ENCODE peak calls at places on chromosomes 5 and 9, in six cellular contexts. One of them, this sample, is unnamed.

GRCh38 chr5:32711693-32712462 is 757 bp downstream of the NPR3 start:
- DNase-seq in NCI-H1930: peak
- DNase-seq in RWPE1: peak
- DNase-seq in HTR-8/SVneo: peak
- DNase-seq in activated naive CD4-positive, alpha-beta T cell treated with anti-CD3 and anti-CD28 coated beads, Interleukin-2, amount 50 U/mL, for 16 hours: no peak
- DNase-seq in HEK293T: no peak
- DNase-seq in this sample: peak

GRCh38 chr5:62155988-62156387 is 150.0 kb upstream of the KIF2A start:
- DNase-seq in NCI-H1930: no peak
- DNase-seq in RWPE1: no peak
- DNase-seq in HTR-8/SVneo: no peak
- DNase-seq in activated naive CD4-positive, alpha-beta T cell treated with anti-CD3 and anti-CD28 coated beads, Interleukin-2, amount 50 U/mL, for 16 hours: no peak
- DNase-seq in HEK293T: no peak
- DNase-seq in this sample: no peak

GRCh38 chr5:62587737-62588136 is 9.1 kb downstream of the LRRC70 start:
- DNase-seq in NCI-H1930: no peak
- DNase-seq in RWPE1: no peak
- DNase-seq in HTR-8/SVneo: no peak
- DNase-seq in activated naive CD4-positive, alpha-beta T cell treated with anti-CD3 and anti-CD28 coated beads, Interleukin-2, amount 50 U/mL, for 16 hours: no peak
- DNase-seq in HEK293T: no peak
- DNase-seq in this sample: no peak

GRCh38 chr5:93513298-93513697 is 67.7 kb downstream of the NR2F1-AS1 start:
- DNase-seq in NCI-H1930: no peak
- DNase-seq in RWPE1: no peak
- DNase-seq in HTR-8/SVneo: no peak
- DNase-seq in activated naive CD4-positive, alpha-beta T cell treated with anti-CD3 and anti-CD28 coated beads, Interleukin-2, amount 50 U/mL, for 16 hours: no peak
- DNase-seq in HEK293T: no peak
- DNase-seq in this sample: no peak

GRCh38 chr9:113614843-113615648 is 151.5 kb downstream of the RGS3 start:
- DNase-seq in NCI-H1930: no peak
- DNase-seq in RWPE1: no peak
- DNase-seq in HTR-8/SVneo: no peak
- DNase-seq in activated naive CD4-positive, alpha-beta T cell treated with anti-CD3 and anti-CD28 coated beads, Interleukin-2, amount 50 U/mL, for 16 hours: no peak
- DNase-seq in HEK293T: no peak
- DNase-seq in this sample: peak

GRCh38 chr9:38412751-38413150 is 11.5 kb downstream of the IGFBPL1 start:
- DNase-seq in NCI-H1930: no peak
- DNase-seq in RWPE1: no peak
- DNase-seq in HTR-8/SVneo: no peak
- DNase-seq in activated naive CD4-positive, alpha-beta T cell treated with anti-CD3 and anti-CD28 coated beads, Interleukin-2, amount 50 U/mL, for 16 hours: no peak
- DNase-seq in HEK293T: no peak
- DNase-seq in this sample: no peak

GRCh38 chr5:32259033-32259432 is 53.7 kb downstream of the MTMR12 start:
- DNase-seq in NCI-H1930: no peak
- DNase-seq in RWPE1: no peak
- DNase-seq in HTR-8/SVneo: no peak
- DNase-seq in activated naive CD4-positive, alpha-beta T cell treated with anti-CD3 and anti-CD28 coated beads, Interleukin-2, amount 50 U/mL, for 16 hours: no peak
- DNase-seq in HEK293T: no peak
- DNase-seq in this sample: no peak

GRCh38 chr5:140239939-140240700 is 62.8 kb downstream of the PFDN1 start:
- DNase-seq in NCI-H1930: peak
- DNase-seq in RWPE1: no peak
- DNase-seq in HTR-8/SVneo: peak
- DNase-seq in activated naive CD4-positive, alpha-beta T cell treated with anti-CD3 and anti-CD28 coated beads, Interleukin-2, amount 50 U/mL, for 16 hours: peak
- DNase-seq in HEK293T: peak
- DNase-seq in this sample: peak

GRCh38 chr9:7377489-7377888 is 422.1 kb downstream of the DMAC1 start:
- DNase-seq in NCI-H1930: no peak
- DNase-seq in RWPE1: no peak
- DNase-seq in HTR-8/SVneo: no peak
- DNase-seq in activated naive CD4-positive, alpha-beta T cell treated with anti-CD3 and anti-CD28 coated beads, Interleukin-2, amount 50 U/mL, for 16 hours: no peak
- DNase-seq in HEK293T: no peak
- DNase-seq in this sample: no peak

GRCh38 chr5:180595381-180596114 is 4.2 kb upstream of the SCGB3A1 start:
- DNase-seq in NCI-H1930: no peak
- DNase-seq in RWPE1: no peak
- DNase-seq in HTR-8/SVneo: no peak
- DNase-seq in activated naive CD4-positive, alpha-beta T cell treated with anti-CD3 and anti-CD28 coated beads, Interleukin-2, amount 50 U/mL, for 16 hours: no peak
- DNase-seq in HEK293T: peak
- DNase-seq in this sample: no peak

GRCh38 chr5:18745988-18746615 is 1111.8 kb downstream of the TAF11L14 start:
- DNase-seq in NCI-H1930: no peak
- DNase-seq in RWPE1: no peak
- DNase-seq in HTR-8/SVneo: peak
- DNase-seq in activated naive CD4-positive, alpha-beta T cell treated with anti-CD3 and anti-CD28 coated beads, Interleukin-2, amount 50 U/mL, for 16 hours: peak
- DNase-seq in HEK293T: no peak
- DNase-seq in this sample: no peak

GRCh38 chr5:112418412-112419049 is 546 bp downstream of the EPB41L4A start:
- DNase-seq in NCI-H1930: no peak
- DNase-seq in RWPE1: peak
- DNase-seq in HTR-8/SVneo: no peak
- DNase-seq in activated naive CD4-positive, alpha-beta T cell treated with anti-CD3 and anti-CD28 coated beads, Interleukin-2, amount 50 U/mL, for 16 hours: no peak
- DNase-seq in HEK293T: no peak
- DNase-seq in this sample: peak

GRCh38 chr5:178114325-178115135 is 1.2 kb downstream of the N4BP3 start:
- DNase-seq in NCI-H1930: no peak
- DNase-seq in RWPE1: no peak
- DNase-seq in HTR-8/SVneo: no peak
- DNase-seq in activated naive CD4-positive, alpha-beta T cell treated with anti-CD3 and anti-CD28 coated beads, Interleukin-2, amount 50 U/mL, for 16 hours: peak
- DNase-seq in HEK293T: no peak
- DNase-seq in this sample: no peak

GRCh38 chr5:116751684-116752083 is 177.1 kb upstream of the SEMA6A start:
- DNase-seq in NCI-H1930: no peak
- DNase-seq in RWPE1: no peak
- DNase-seq in HTR-8/SVneo: no peak
- DNase-seq in activated naive CD4-positive, alpha-beta T cell treated with anti-CD3 and anti-CD28 coated beads, Interleukin-2, amount 50 U/mL, for 16 hours: no peak
- DNase-seq in HEK293T: no peak
- DNase-seq in this sample: no peak

GRCh38 chr5:96790851-96791513 is 16.8 kb downstream of the ERAP1 start:
- DNase-seq in NCI-H1930: no peak
- DNase-seq in RWPE1: no peak
- DNase-seq in HTR-8/SVneo: no peak
- DNase-seq in activated naive CD4-positive, alpha-beta T cell treated with anti-CD3 and anti-CD28 coated beads, Interleukin-2, amount 50 U/mL, for 16 hours: no peak
- DNase-seq in HEK293T: no peak
- DNase-seq in this sample: no peak

GRCh38 chr5:107418902-107419301 is 251.8 kb downstream of the EFNA5 start:
- DNase-seq in NCI-H1930: no peak
- DNase-seq in RWPE1: no peak
- DNase-seq in HTR-8/SVneo: no peak
- DNase-seq in activated naive CD4-positive, alpha-beta T cell treated with anti-CD3 and anti-CD28 coated beads, Interleukin-2, amount 50 U/mL, for 16 hours: no peak
- DNase-seq in HEK293T: no peak
- DNase-seq in this sample: no peak

GRCh38 chr5:143261748-143262392 is 141.6 kb downstream of the NR3C1 start:
- DNase-seq in NCI-H1930: no peak
- DNase-seq in RWPE1: peak
- DNase-seq in HTR-8/SVneo: no peak
- DNase-seq in activated naive CD4-positive, alpha-beta T cell treated with anti-CD3 and anti-CD28 coated beads, Interleukin-2, amount 50 U/mL, for 16 hours: peak
- DNase-seq in HEK293T: no peak
- DNase-seq in this sample: no peak

GRCh38 chr9:113463418-113464285 is at the start of gene RGS3:
- DNase-seq in NCI-H1930: peak
- DNase-seq in RWPE1: peak
- DNase-seq in HTR-8/SVneo: peak
- DNase-seq in activated naive CD4-positive, alpha-beta T cell treated with anti-CD3 and anti-CD28 coated beads, Interleukin-2, amount 50 U/mL, for 16 hours: no peak
- DNase-seq in HEK293T: no peak
- DNase-seq in this sample: peak

GRCh38 chr5:138635708-138636107 is 60.5 kb upstream of the HSPA9 start:
- DNase-seq in NCI-H1930: no peak
- DNase-seq in RWPE1: no peak
- DNase-seq in HTR-8/SVneo: no peak
- DNase-seq in activated naive CD4-positive, alpha-beta T cell treated with anti-CD3 and anti-CD28 coated beads, Interleukin-2, amount 50 U/mL, for 16 hours: no peak
- DNase-seq in HEK293T: no peak
- DNase-seq in this sample: no peak

GRCh38 chr9:22210262-22210661 is 201.2 kb upstream of the CDKN2B start:
- DNase-seq in NCI-H1930: no peak
- DNase-seq in RWPE1: peak
- DNase-seq in HTR-8/SVneo: no peak
- DNase-seq in activated naive CD4-positive, alpha-beta T cell treated with anti-CD3 and anti-CD28 coated beads, Interleukin-2, amount 50 U/mL, for 16 hours: no peak
- DNase-seq in HEK293T: no peak
- DNase-seq in this sample: no peak

GRCh38 chr9:121222524-121223171 is 21.0 kb upstream of the RAB14 start:
- DNase-seq in NCI-H1930: peak
- DNase-seq in RWPE1: peak
- DNase-seq in HTR-8/SVneo: peak
- DNase-seq in activated naive CD4-positive, alpha-beta T cell treated with anti-CD3 and anti-CD28 coated beads, Interleukin-2, amount 50 U/mL, for 16 hours: no peak
- DNase-seq in HEK293T: peak
- DNase-seq in this sample: no peak

GRCh38 chr5:92505145-92505544 is 1075.9 kb downstream of the NR2F1-AS1 start:
- DNase-seq in NCI-H1930: no peak
- DNase-seq in RWPE1: no peak
- DNase-seq in HTR-8/SVneo: no peak
- DNase-seq in activated naive CD4-positive, alpha-beta T cell treated with anti-CD3 and anti-CD28 coated beads, Interleukin-2, amount 50 U/mL, for 16 hours: no peak
- DNase-seq in HEK293T: no peak
- DNase-seq in this sample: no peak

GRCh38 chr9:126235350-126235740 is 91.3 kb upstream of the MVB12B start:
- DNase-seq in NCI-H1930: no peak
- DNase-seq in RWPE1: no peak
- DNase-seq in HTR-8/SVneo: no peak
- DNase-seq in activated naive CD4-positive, alpha-beta T cell treated with anti-CD3 and anti-CD28 coated beads, Interleukin-2, amount 50 U/mL, for 16 hours: no peak
- DNase-seq in HEK293T: peak
- DNase-seq in this sample: no peak

GRCh38 chr9:99749641-99750040 is 72.0 kb upstream of the NR4A3 start:
- DNase-seq in NCI-H1930: no peak
- DNase-seq in RWPE1: no peak
- DNase-seq in HTR-8/SVneo: no peak
- DNase-seq in activated naive CD4-positive, alpha-beta T cell treated with anti-CD3 and anti-CD28 coated beads, Interleukin-2, amount 50 U/mL, for 16 hours: no peak
- DNase-seq in HEK293T: no peak
- DNase-seq in this sample: no peak

GRCh38 chr9:70832487-70832886 is 288.9 kb downstream of the TRPM3 start:
- DNase-seq in NCI-H1930: no peak
- DNase-seq in RWPE1: no peak
- DNase-seq in HTR-8/SVneo: no peak
- DNase-seq in activated naive CD4-positive, alpha-beta T cell treated with anti-CD3 and anti-CD28 coated beads, Interleukin-2, amount 50 U/mL, for 16 hours: no peak
- DNase-seq in HEK293T: no peak
- DNase-seq in this sample: no peak

GRCh38 chr5:524442-525163 is at the start of gene SLC9A3:
- DNase-seq in NCI-H1930: no peak
- DNase-seq in RWPE1: no peak
- DNase-seq in HTR-8/SVneo: no peak
- DNase-seq in activated naive CD4-positive, alpha-beta T cell treated with anti-CD3 and anti-CD28 coated beads, Interleukin-2, amount 50 U/mL, for 16 hours: no peak
- DNase-seq in HEK293T: no peak
- DNase-seq in this sample: no peak

GRCh38 chr9:18037981-18038380 is 436.0 kb upstream of the ADAMTSL1 start:
- DNase-seq in NCI-H1930: no peak
- DNase-seq in RWPE1: no peak
- DNase-seq in HTR-8/SVneo: no peak
- DNase-seq in activated naive CD4-positive, alpha-beta T cell treated with anti-CD3 and anti-CD28 coated beads, Interleukin-2, amount 50 U/mL, for 16 hours: no peak
- DNase-seq in HEK293T: no peak
- DNase-seq in this sample: no peak

GRCh38 chr9:115770521-115770920 is 383.1 kb upstream of the PAPPA start:
- DNase-seq in NCI-H1930: no peak
- DNase-seq in RWPE1: no peak
- DNase-seq in HTR-8/SVneo: no peak
- DNase-seq in activated naive CD4-positive, alpha-beta T cell treated with anti-CD3 and anti-CD28 coated beads, Interleukin-2, amount 50 U/mL, for 16 hours: no peak
- DNase-seq in HEK293T: no peak
- DNase-seq in this sample: no peak

GRCh38 chr5:98110270-98110669 is 663.2 kb upstream of the RGMB start:
- DNase-seq in NCI-H1930: no peak
- DNase-seq in RWPE1: peak
- DNase-seq in HTR-8/SVneo: peak
- DNase-seq in activated naive CD4-positive, alpha-beta T cell treated with anti-CD3 and anti-CD28 coated beads, Interleukin-2, amount 50 U/mL, for 16 hours: no peak
- DNase-seq in HEK293T: no peak
- DNase-seq in this sample: no peak

GRCh38 chr5:171897231-171897630 is 109.2 kb downstream of the FBXW11 start:
- DNase-seq in NCI-H1930: no peak
- DNase-seq in RWPE1: no peak
- DNase-seq in HTR-8/SVneo: no peak
- DNase-seq in activated naive CD4-positive, alpha-beta T cell treated with anti-CD3 and anti-CD28 coated beads, Interleukin-2, amount 50 U/mL, for 16 hours: no peak
- DNase-seq in HEK293T: no peak
- DNase-seq in this sample: no peak

GRCh38 chr5:96733771-96734498 is 71.8 kb downstream of the CAST start:
- DNase-seq in NCI-H1930: no peak
- DNase-seq in RWPE1: peak
- DNase-seq in HTR-8/SVneo: no peak
- DNase-seq in activated naive CD4-positive, alpha-beta T cell treated with anti-CD3 and anti-CD28 coated beads, Interleukin-2, amount 50 U/mL, for 16 hours: no peak
- DNase-seq in HEK293T: no peak
- DNase-seq in this sample: no peak

GRCh38 chr5:79109527-79110492 is 1.8 kb upstream of the BHMT start:
- DNase-seq in NCI-H1930: no peak
- DNase-seq in RWPE1: no peak
- DNase-seq in HTR-8/SVneo: no peak
- DNase-seq in activated naive CD4-positive, alpha-beta T cell treated with anti-CD3 and anti-CD28 coated beads, Interleukin-2, amount 50 U/mL, for 16 hours: peak
- DNase-seq in HEK293T: peak
- DNase-seq in this sample: peak